ENCODE peak calls at places on chromosomes 2 and 18, in nine cellular contexts. I is right lobe of liver, R is cardiac muscle cell, M is coronary artery, T is A549, C is A673, J is neural crest cell, O is B cell, Y is heart left ventricle. F is an unnamed sample.

GRCh38 chr2:68099260-68099659 is 36.5 kb upstream of the C1D start:
- DNase-seq in I (no peak), R (no peak), M (no peak), T (no peak), C (no peak), J (no peak), O (no peak), Y (no peak), F (no peak)

GRCh38 chr2:25165992-25166618 is 2.3 kb downstream of the POMC start:
- DNase-seq in I (peak; percentile 39), R (peak; percentile 13), M (no peak), T (peak; percentile 61), C (peak; percentile 45), J (no peak), O (peak; percentile 88), Y (peak; percentile 27), F (peak; percentile 63)

GRCh38 chr18:32803571-32803970 is 30.7 kb upstream of the KLHL14 start:
- DNase-seq in I (no peak), R (no peak), M (no peak), T (no peak), C (no peak), J (peak; percentile 3), O (peak; percentile 72), Y (no peak), F (no peak)

GRCh38 chr2:122980672-122981071 is 1044.4 kb upstream of the CNTNAP5 start:
- DNase-seq in I (no peak), R (no peak), M (no peak), T (no peak), C (peak; percentile 52), J (no peak), O (no peak), Y (peak; percentile 35), F (no peak)

GRCh38 chr18:56986829-56987228 is 160.1 kb upstream of the BOD1L2 start:
- DNase-seq in I (no peak), R (no peak), M (no peak), T (peak; percentile 4), C (no peak), J (no peak), O (no peak), Y (no peak), F (no peak)

GRCh38 chr2:149617476-149617875 is 29.9 kb upstream of the MMADHC start:
- DNase-seq in I (no peak), R (no peak), M (no peak), T (no peak), C (no peak), J (no peak), O (no peak), Y (no peak), F (no peak)

GRCh38 chr18:63987743-63988142 is 17.9 kb downstream of the SERPINB8 start:
- DNase-seq in I (no peak), R (no peak), M (no peak), T (no peak), C (no peak), J (no peak), O (no peak), Y (no peak), F (no peak)

GRCh38 chr2:168948621-168949212 is 47.6 kb downstream of the G6PC2 start:
- DNase-seq in I (no peak), R (peak; percentile 23), M (no peak), T (peak; percentile 32), C (peak; percentile 40), J (no peak), O (peak; percentile 14), Y (no peak), F (no peak)

GRCh38 chr2:59177748-59178147 is 936.6 kb upstream of the FANCL start:
- DNase-seq in I (no peak), R (no peak), M (no peak), T (no peak), C (no peak), J (no peak), O (no peak), Y (no peak), F (no peak)

GRCh38 chr2:159613515-159614336 is 2.6 kb downstream of the BAZ2B start:
- DNase-seq in I (no peak), R (no peak), M (no peak), T (peak; percentile 30), C (peak; percentile 61), J (no peak), O (no peak), Y (no peak), F (no peak)

GRCh38 chr2:76563730-76564129 is 853.0 kb upstream of the GCFC2 start:
- DNase-seq in I (peak; percentile 35), R (no peak), M (no peak), T (no peak), C (no peak), J (no peak), O (no peak), Y (no peak), F (no peak)

GRCh38 chr18:7830468-7830867 is 263.4 kb downstream of the PTPRM start:
- DNase-seq in I (no peak), R (peak; percentile 39), M (no peak), T (peak; percentile 36), C (no peak), J (no peak), O (no peak), Y (no peak), F (no peak)

DNA sequence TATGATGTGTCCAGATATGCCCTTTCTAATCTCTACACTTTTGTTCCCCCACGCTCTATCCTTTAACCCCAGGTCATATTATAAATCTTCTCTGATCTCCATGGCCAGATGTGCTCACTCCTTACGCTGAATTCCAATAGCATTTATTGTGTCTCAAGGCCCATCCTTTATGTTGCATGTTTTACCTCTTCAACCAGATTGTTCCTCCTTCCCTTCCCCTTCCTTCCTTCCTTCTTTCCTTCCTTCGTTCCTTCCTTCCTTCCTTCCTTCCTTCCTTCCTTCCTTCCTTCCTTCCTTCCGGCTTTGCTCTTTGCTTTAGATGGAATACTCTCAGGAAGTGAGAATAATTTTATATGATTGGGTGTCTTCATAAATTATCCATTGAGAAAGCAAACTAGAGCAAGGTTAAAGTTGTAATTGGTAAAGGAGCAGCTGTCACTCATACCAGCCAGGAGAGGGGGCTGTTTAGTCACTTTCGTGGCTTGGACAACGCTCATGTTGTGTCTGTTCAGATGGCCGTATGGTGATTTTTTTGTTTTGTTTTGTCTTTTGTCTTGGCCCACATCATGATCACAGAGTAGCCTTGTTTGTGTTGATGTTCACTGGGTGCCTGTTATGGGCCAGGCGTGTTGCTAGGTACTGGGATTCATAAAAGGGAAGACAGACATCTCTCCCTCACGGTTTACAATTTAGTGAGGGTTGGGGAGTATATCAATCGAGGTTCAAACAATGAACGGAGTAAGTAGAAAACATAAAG is 68.0 kb downstream of the DAW1 start:
- DNase-seq in I (no peak), R (peak; percentile 73), M (no peak), T (peak; percentile 62), C (peak; percentile 95), J (peak; percentile 24), O (no peak), Y (no peak), F (no peak)
- TF ChIP-seq CTCF in I (no peak), R (peak; percentile 62), M (no peak), T (peak; percentile 46), C (peak; percentile 90), J (peak; percentile 69), O (no peak), Y (peak; percentile 27), F (no peak)

DNA sequence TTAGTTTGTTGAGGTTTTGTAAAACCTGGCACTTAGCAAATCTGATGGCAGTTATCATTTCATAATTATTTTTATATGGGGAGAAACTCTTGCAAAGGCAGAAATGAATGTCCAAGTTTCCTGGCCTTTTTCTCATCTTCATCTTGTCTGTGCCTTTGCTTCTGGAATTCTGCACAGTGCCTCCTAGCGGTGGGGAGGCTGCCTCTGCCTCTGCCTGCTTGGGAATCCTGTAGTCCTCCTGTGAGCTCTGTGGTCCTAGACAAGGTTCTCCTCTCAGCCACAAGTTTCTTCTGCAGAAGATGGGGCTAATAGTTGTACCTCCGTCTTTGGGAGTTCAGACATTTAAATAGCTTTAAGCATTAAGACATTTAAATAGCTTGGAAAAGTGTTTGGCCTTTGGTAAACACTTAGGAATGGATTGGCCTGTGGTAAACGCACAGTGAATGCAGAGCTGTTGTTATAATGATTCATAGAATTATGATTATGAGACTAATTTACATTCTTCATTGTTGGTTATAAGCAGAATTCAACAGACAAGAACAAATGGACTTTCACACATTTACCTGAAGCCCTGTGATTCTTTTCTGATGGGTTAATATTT is 101.2 kb downstream of the ZNF236 start:
- DNase-seq in I (no peak), R (peak; percentile 13), M (no peak), T (peak; percentile 61), C (peak; percentile 59), J (peak; percentile 41), O (no peak), Y (no peak), F (no peak)
- TF ChIP-seq CTCF in I (peak; percentile 33), R (peak; percentile 43), M (no peak), T (peak; percentile 33), C (peak; percentile 76), J (peak; percentile 58), O (no peak), Y (no peak), F (peak; percentile 24)

DNA sequence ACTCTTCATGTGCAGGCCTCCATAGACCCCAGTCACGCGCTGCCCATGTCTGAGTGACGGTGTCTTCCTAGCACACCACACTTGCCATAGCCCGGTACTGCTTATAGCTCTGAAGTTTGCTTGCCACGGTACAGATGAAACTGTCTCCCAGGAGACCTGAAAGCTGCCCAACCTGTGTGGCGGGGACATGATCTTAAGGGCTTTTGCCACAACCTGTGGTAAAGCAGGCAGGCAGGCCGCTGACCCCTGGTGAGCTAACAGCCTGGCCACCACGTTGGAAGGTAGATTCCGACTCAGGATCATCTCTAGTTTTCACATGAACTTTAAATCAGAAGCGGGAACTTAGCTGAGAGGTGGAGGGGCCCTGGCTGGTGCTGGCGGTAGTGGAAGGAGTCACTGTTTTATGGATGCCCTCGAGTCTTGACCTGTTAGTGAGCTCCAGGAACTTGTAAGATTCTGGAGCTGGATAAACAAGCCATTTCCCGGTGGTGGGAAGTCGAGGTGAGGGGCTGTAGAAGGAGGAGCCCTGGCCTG is 153.3 kb downstream of the ZNF236 start:
- DNase-seq in I (no peak), R (no peak), M (peak; percentile 49), T (no peak), C (no peak), J (no peak), O (no peak), Y (no peak), F (no peak)
- TF ChIP-seq CTCF in I (no peak), R (no peak), M (no peak), T (no peak), C (no peak), J (no peak), O (no peak), Y (no peak), F (no peak)

GRCh38 chr2:189178007-189178406 is 1.6 kb downstream of the COL5A2 start:
- DNase-seq in I (no peak), R (no peak), M (no peak), T (peak; percentile 32), C (peak; percentile 54), J (no peak), O (no peak), Y (no peak), F (no peak)
- TF ChIP-seq CTCF in I (peak; percentile 21), R (peak; percentile 48), M (no peak), T (peak; percentile 51), C (peak; percentile 65), J (peak; percentile 61), O (no peak), Y (no peak), F (no peak)

DNA sequence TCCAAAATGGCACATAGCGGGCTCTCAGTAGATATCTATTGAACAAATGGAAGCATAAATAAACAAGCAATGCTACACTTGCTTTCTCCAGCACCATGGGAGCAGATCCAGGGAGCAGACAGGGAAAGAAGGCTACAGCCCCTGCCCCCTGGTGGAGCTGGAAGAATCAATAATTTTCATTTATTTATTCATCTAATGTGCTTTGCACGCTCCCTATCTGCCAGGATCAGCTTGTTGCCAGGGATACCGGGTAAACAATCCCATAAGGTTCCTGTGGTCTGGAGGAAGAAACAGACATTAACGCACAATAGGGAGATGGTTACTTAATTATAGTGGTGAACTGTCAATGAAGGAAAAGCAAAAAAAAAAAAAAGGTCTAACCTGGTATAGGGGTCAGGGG is 40.1 kb upstream of the CLASP1 start:
- DNase-seq in I (no peak), R (peak; percentile 19), M (no peak), T (peak; percentile 57), C (peak; percentile 77), J (peak; percentile 20), O (no peak), Y (no peak), F (no peak)
- TF ChIP-seq CTCF in I (peak; percentile 25), R (peak; percentile 43), M (no peak), T (peak; percentile 18), C (peak; percentile 54), J (peak; percentile 51), O (no peak), Y (peak; percentile 21), F (peak; percentile 36)